ENCODE peak calls at places on chromosomes 5 and 9, in eight cellular contexts. One of them, this sample, is unnamed.

GRCh38 chr5:35002459-35002858 is 45.3 kb downstream of the AGXT2 start:
- DNase-seq in NCI-H1417 treated with DMSO at 0.1 percent for 48 hours: no peak
- DNase-seq in T-helper 1 cell: no peak
- DNase-seq in iPS-NIHi11: no peak
- DNase-seq in activated CD4-positive, CD25-positive, alpha-beta regulatory T cell treated with anti-CD3 and anti-CD28 coated beads, Interleukin-2, amount 50 U/mL, for 72 hours: no peak
- DNase-seq in stimulated activated CD4-positive, alpha-beta T cell treated with anti-CD3 and anti-CD28 coated beads, Interleukin-4, amount 100 ng/mL, for 4 hours: no peak
- DNase-seq in NCI-H2171: no peak
- DNase-seq in GM18507: no peak
- DNase-seq in this sample: no peak

GRCh38 chr5:136249678-136250266 is 56.8 kb upstream of the SMIM32 start:
- DNase-seq in NCI-H1417 treated with DMSO at 0.1 percent for 48 hours: no peak
- DNase-seq in T-helper 1 cell: no peak
- DNase-seq in iPS-NIHi11: peak; percentile 73
- DNase-seq in activated CD4-positive, CD25-positive, alpha-beta regulatory T cell treated with anti-CD3 and anti-CD28 coated beads, Interleukin-2, amount 50 U/mL, for 72 hours: no peak
- DNase-seq in stimulated activated CD4-positive, alpha-beta T cell treated with anti-CD3 and anti-CD28 coated beads, Interleukin-4, amount 100 ng/mL, for 4 hours: no peak
- DNase-seq in NCI-H2171: peak; percentile 26
- DNase-seq in GM18507: no peak
- DNase-seq in this sample: peak; percentile 67

GRCh38 chr5:146883496-146883895 is 4.9 kb upstream of the PPP2R2B start:
- DNase-seq in NCI-H1417 treated with DMSO at 0.1 percent for 48 hours: no peak
- DNase-seq in T-helper 1 cell: no peak
- DNase-seq in iPS-NIHi11: no peak
- DNase-seq in activated CD4-positive, CD25-positive, alpha-beta regulatory T cell treated with anti-CD3 and anti-CD28 coated beads, Interleukin-2, amount 50 U/mL, for 72 hours: no peak
- DNase-seq in stimulated activated CD4-positive, alpha-beta T cell treated with anti-CD3 and anti-CD28 coated beads, Interleukin-4, amount 100 ng/mL, for 4 hours: no peak
- DNase-seq in NCI-H2171: no peak
- DNase-seq in GM18507: no peak
- DNase-seq in this sample: no peak

GRCh38 chr9:16417749-16418148 is 452.7 kb downstream of the BNC2 start:
- DNase-seq in NCI-H1417 treated with DMSO at 0.1 percent for 48 hours: no peak
- DNase-seq in T-helper 1 cell: no peak
- DNase-seq in iPS-NIHi11: no peak
- DNase-seq in activated CD4-positive, CD25-positive, alpha-beta regulatory T cell treated with anti-CD3 and anti-CD28 coated beads, Interleukin-2, amount 50 U/mL, for 72 hours: no peak
- DNase-seq in stimulated activated CD4-positive, alpha-beta T cell treated with anti-CD3 and anti-CD28 coated beads, Interleukin-4, amount 100 ng/mL, for 4 hours: no peak
- DNase-seq in NCI-H2171: no peak
- DNase-seq in GM18507: no peak
- DNase-seq in this sample: no peak

GRCh38 chr5:6766558-6767191 is 53.4 kb downstream of the TENT4A start:
- DNase-seq in NCI-H1417 treated with DMSO at 0.1 percent for 48 hours: peak; percentile 92
- DNase-seq in T-helper 1 cell: no peak
- DNase-seq in iPS-NIHi11: peak; percentile 66
- DNase-seq in activated CD4-positive, CD25-positive, alpha-beta regulatory T cell treated with anti-CD3 and anti-CD28 coated beads, Interleukin-2, amount 50 U/mL, for 72 hours: peak; percentile 42
- DNase-seq in stimulated activated CD4-positive, alpha-beta T cell treated with anti-CD3 and anti-CD28 coated beads, Interleukin-4, amount 100 ng/mL, for 4 hours: peak; percentile 30
- DNase-seq in NCI-H2171: peak; percentile 68
- DNase-seq in GM18507: no peak
- DNase-seq in this sample: no peak

GRCh38 chr5:180119886-180120220 is 48.3 kb upstream of the RNF130 start:
- DNase-seq in NCI-H1417 treated with DMSO at 0.1 percent for 48 hours: no peak
- DNase-seq in T-helper 1 cell: no peak
- DNase-seq in iPS-NIHi11: no peak
- DNase-seq in activated CD4-positive, CD25-positive, alpha-beta regulatory T cell treated with anti-CD3 and anti-CD28 coated beads, Interleukin-2, amount 50 U/mL, for 72 hours: no peak
- DNase-seq in stimulated activated CD4-positive, alpha-beta T cell treated with anti-CD3 and anti-CD28 coated beads, Interleukin-4, amount 100 ng/mL, for 4 hours: no peak
- DNase-seq in NCI-H2171: no peak
- DNase-seq in GM18507: no peak
- DNase-seq in this sample: no peak

GRCh38 chr9:137067860-137068538 is 2.4 kb downstream of the SAPCD2 start:
- DNase-seq in NCI-H1417 treated with DMSO at 0.1 percent for 48 hours: no peak
- DNase-seq in T-helper 1 cell: peak; percentile 78
- DNase-seq in iPS-NIHi11: peak; percentile 84
- DNase-seq in activated CD4-positive, CD25-positive, alpha-beta regulatory T cell treated with anti-CD3 and anti-CD28 coated beads, Interleukin-2, amount 50 U/mL, for 72 hours: peak; percentile 85
- DNase-seq in stimulated activated CD4-positive, alpha-beta T cell treated with anti-CD3 and anti-CD28 coated beads, Interleukin-4, amount 100 ng/mL, for 4 hours: peak; percentile 83
- DNase-seq in NCI-H2171: peak; percentile 89
- DNase-seq in GM18507: peak; percentile 77
- DNase-seq in this sample: peak; percentile 62

GRCh38 chr5:83552275-83552674 is 80.7 kb downstream of the VCAN start:
- DNase-seq in NCI-H1417 treated with DMSO at 0.1 percent for 48 hours: no peak
- DNase-seq in T-helper 1 cell: no peak
- DNase-seq in iPS-NIHi11: no peak
- DNase-seq in activated CD4-positive, CD25-positive, alpha-beta regulatory T cell treated with anti-CD3 and anti-CD28 coated beads, Interleukin-2, amount 50 U/mL, for 72 hours: no peak
- DNase-seq in stimulated activated CD4-positive, alpha-beta T cell treated with anti-CD3 and anti-CD28 coated beads, Interleukin-4, amount 100 ng/mL, for 4 hours: no peak
- DNase-seq in NCI-H2171: no peak
- DNase-seq in GM18507: no peak
- DNase-seq in this sample: no peak

GRCh38 chr5:162209005-162209605 is 141.5 kb downstream of the GABRG2 start:
- DNase-seq in NCI-H1417 treated with DMSO at 0.1 percent for 48 hours: no peak
- DNase-seq in T-helper 1 cell: no peak
- DNase-seq in iPS-NIHi11: peak; percentile 64
- DNase-seq in activated CD4-positive, CD25-positive, alpha-beta regulatory T cell treated with anti-CD3 and anti-CD28 coated beads, Interleukin-2, amount 50 U/mL, for 72 hours: no peak
- DNase-seq in stimulated activated CD4-positive, alpha-beta T cell treated with anti-CD3 and anti-CD28 coated beads, Interleukin-4, amount 100 ng/mL, for 4 hours: no peak
- DNase-seq in NCI-H2171: no peak
- DNase-seq in GM18507: no peak
- DNase-seq in this sample: no peak

GRCh38 chr5:29114331-29114768 is 2076.0 kb upstream of the CDH9 start:
- DNase-seq in NCI-H1417 treated with DMSO at 0.1 percent for 48 hours: no peak
- DNase-seq in T-helper 1 cell: no peak
- DNase-seq in iPS-NIHi11: no peak
- DNase-seq in activated CD4-positive, CD25-positive, alpha-beta regulatory T cell treated with anti-CD3 and anti-CD28 coated beads, Interleukin-2, amount 50 U/mL, for 72 hours: no peak
- DNase-seq in stimulated activated CD4-positive, alpha-beta T cell treated with anti-CD3 and anti-CD28 coated beads, Interleukin-4, amount 100 ng/mL, for 4 hours: no peak
- DNase-seq in NCI-H2171: no peak
- DNase-seq in GM18507: no peak
- DNase-seq in this sample: no peak

GRCh38 chr9:16335788-16336580 is 534.5 kb downstream of the BNC2 start:
- DNase-seq in NCI-H1417 treated with DMSO at 0.1 percent for 48 hours: no peak
- DNase-seq in T-helper 1 cell: no peak
- DNase-seq in iPS-NIHi11: no peak
- DNase-seq in activated CD4-positive, CD25-positive, alpha-beta regulatory T cell treated with anti-CD3 and anti-CD28 coated beads, Interleukin-2, amount 50 U/mL, for 72 hours: no peak
- DNase-seq in stimulated activated CD4-positive, alpha-beta T cell treated with anti-CD3 and anti-CD28 coated beads, Interleukin-4, amount 100 ng/mL, for 4 hours: no peak
- DNase-seq in NCI-H2171: no peak
- DNase-seq in GM18507: no peak
- DNase-seq in this sample: peak; percentile 90

GRCh38 chr5:77629553-77630245 is 8.8 kb downstream of the OTP start:
- DNase-seq in NCI-H1417 treated with DMSO at 0.1 percent for 48 hours: no peak
- DNase-seq in T-helper 1 cell: no peak
- DNase-seq in iPS-NIHi11: no peak
- DNase-seq in activated CD4-positive, CD25-positive, alpha-beta regulatory T cell treated with anti-CD3 and anti-CD28 coated beads, Interleukin-2, amount 50 U/mL, for 72 hours: no peak
- DNase-seq in stimulated activated CD4-positive, alpha-beta T cell treated with anti-CD3 and anti-CD28 coated beads, Interleukin-4, amount 100 ng/mL, for 4 hours: no peak
- DNase-seq in NCI-H2171: no peak
- DNase-seq in GM18507: no peak
- DNase-seq in this sample: no peak

GRCh38 chr9:103942652-103943051 is 151.5 kb upstream of the SMC2 start:
- DNase-seq in NCI-H1417 treated with DMSO at 0.1 percent for 48 hours: peak; percentile 89
- DNase-seq in T-helper 1 cell: no peak
- DNase-seq in iPS-NIHi11: no peak
- DNase-seq in activated CD4-positive, CD25-positive, alpha-beta regulatory T cell treated with anti-CD3 and anti-CD28 coated beads, Interleukin-2, amount 50 U/mL, for 72 hours: no peak
- DNase-seq in stimulated activated CD4-positive, alpha-beta T cell treated with anti-CD3 and anti-CD28 coated beads, Interleukin-4, amount 100 ng/mL, for 4 hours: no peak
- DNase-seq in NCI-H2171: peak; percentile 5
- DNase-seq in GM18507: no peak
- DNase-seq in this sample: no peak

GRCh38 chr9:109383947-109384346 is 63.1 kb upstream of the EPB41L4B start:
- DNase-seq in NCI-H1417 treated with DMSO at 0.1 percent for 48 hours: no peak
- DNase-seq in T-helper 1 cell: no peak
- DNase-seq in iPS-NIHi11: no peak
- DNase-seq in activated CD4-positive, CD25-positive, alpha-beta regulatory T cell treated with anti-CD3 and anti-CD28 coated beads, Interleukin-2, amount 50 U/mL, for 72 hours: no peak
- DNase-seq in stimulated activated CD4-positive, alpha-beta T cell treated with anti-CD3 and anti-CD28 coated beads, Interleukin-4, amount 100 ng/mL, for 4 hours: no peak
- DNase-seq in NCI-H2171: no peak
- DNase-seq in GM18507: no peak
- DNase-seq in this sample: no peak

GRCh38 chr9:25542319-25542718 is 135.9 kb downstream of the TUSC1 start:
- DNase-seq in NCI-H1417 treated with DMSO at 0.1 percent for 48 hours: no peak
- DNase-seq in T-helper 1 cell: no peak
- DNase-seq in iPS-NIHi11: no peak
- DNase-seq in activated CD4-positive, CD25-positive, alpha-beta regulatory T cell treated with anti-CD3 and anti-CD28 coated beads, Interleukin-2, amount 50 U/mL, for 72 hours: no peak
- DNase-seq in stimulated activated CD4-positive, alpha-beta T cell treated with anti-CD3 and anti-CD28 coated beads, Interleukin-4, amount 100 ng/mL, for 4 hours: no peak
- DNase-seq in NCI-H2171: no peak
- DNase-seq in GM18507: no peak
- DNase-seq in this sample: no peak

GRCh38 chr9:19119241-19119640 is 8.1 kb downstream of the PLIN2 start:
- DNase-seq in NCI-H1417 treated with DMSO at 0.1 percent for 48 hours: no peak
- DNase-seq in T-helper 1 cell: no peak
- DNase-seq in iPS-NIHi11: no peak
- DNase-seq in activated CD4-positive, CD25-positive, alpha-beta regulatory T cell treated with anti-CD3 and anti-CD28 coated beads, Interleukin-2, amount 50 U/mL, for 72 hours: no peak
- DNase-seq in stimulated activated CD4-positive, alpha-beta T cell treated with anti-CD3 and anti-CD28 coated beads, Interleukin-4, amount 100 ng/mL, for 4 hours: no peak
- DNase-seq in NCI-H2171: no peak
- DNase-seq in GM18507: no peak
- DNase-seq in this sample: no peak

GRCh38 chr9:97307091-97307490 is 368 bp upstream of the CCDC180 start:
- DNase-seq in NCI-H1417 treated with DMSO at 0.1 percent for 48 hours: no peak
- DNase-seq in T-helper 1 cell: no peak
- DNase-seq in iPS-NIHi11: peak; percentile 92
- DNase-seq in activated CD4-positive, CD25-positive, alpha-beta regulatory T cell treated with anti-CD3 and anti-CD28 coated beads, Interleukin-2, amount 50 U/mL, for 72 hours: no peak
- DNase-seq in stimulated activated CD4-positive, alpha-beta T cell treated with anti-CD3 and anti-CD28 coated beads, Interleukin-4, amount 100 ng/mL, for 4 hours: no peak
- DNase-seq in NCI-H2171: no peak
- DNase-seq in GM18507: no peak
- DNase-seq in this sample: peak; percentile 51

GRCh38 chr5:119694284-119694683 is 64.9 kb downstream of the FAM170A start:
- DNase-seq in NCI-H1417 treated with DMSO at 0.1 percent for 48 hours: no peak
- DNase-seq in T-helper 1 cell: no peak
- DNase-seq in iPS-NIHi11: no peak
- DNase-seq in activated CD4-positive, CD25-positive, alpha-beta regulatory T cell treated with anti-CD3 and anti-CD28 coated beads, Interleukin-2, amount 50 U/mL, for 72 hours: no peak
- DNase-seq in stimulated activated CD4-positive, alpha-beta T cell treated with anti-CD3 and anti-CD28 coated beads, Interleukin-4, amount 100 ng/mL, for 4 hours: no peak
- DNase-seq in NCI-H2171: no peak
- DNase-seq in GM18507: no peak
- DNase-seq in this sample: no peak

GRCh38 chr5:179118338-179118737 is 58.2 kb downstream of the ZNF354C start:
- DNase-seq in NCI-H1417 treated with DMSO at 0.1 percent for 48 hours: no peak
- DNase-seq in T-helper 1 cell: no peak
- DNase-seq in iPS-NIHi11: no peak
- DNase-seq in activated CD4-positive, CD25-positive, alpha-beta regulatory T cell treated with anti-CD3 and anti-CD28 coated beads, Interleukin-2, amount 50 U/mL, for 72 hours: no peak
- DNase-seq in stimulated activated CD4-positive, alpha-beta T cell treated with anti-CD3 and anti-CD28 coated beads, Interleukin-4, amount 100 ng/mL, for 4 hours: no peak
- DNase-seq in NCI-H2171: no peak
- DNase-seq in GM18507: no peak
- DNase-seq in this sample: no peak

GRCh38 chr5:155089649-155090048 is 76.1 kb downstream of the KIF4B start:
- DNase-seq in NCI-H1417 treated with DMSO at 0.1 percent for 48 hours: no peak
- DNase-seq in T-helper 1 cell: no peak
- DNase-seq in iPS-NIHi11: no peak
- DNase-seq in activated CD4-positive, CD25-positive, alpha-beta regulatory T cell treated with anti-CD3 and anti-CD28 coated beads, Interleukin-2, amount 50 U/mL, for 72 hours: no peak
- DNase-seq in stimulated activated CD4-positive, alpha-beta T cell treated with anti-CD3 and anti-CD28 coated beads, Interleukin-4, amount 100 ng/mL, for 4 hours: no peak
- DNase-seq in NCI-H2171: no peak
- DNase-seq in GM18507: no peak
- DNase-seq in this sample: no peak

GRCh38 chr9:121059998-121060636 is 10.0 kb upstream of the C5 start:
- DNase-seq in NCI-H1417 treated with DMSO at 0.1 percent for 48 hours: peak; percentile 22
- DNase-seq in T-helper 1 cell: no peak
- DNase-seq in iPS-NIHi11: peak; percentile 73
- DNase-seq in activated CD4-positive, CD25-positive, alpha-beta regulatory T cell treated with anti-CD3 and anti-CD28 coated beads, Interleukin-2, amount 50 U/mL, for 72 hours: no peak
- DNase-seq in stimulated activated CD4-positive, alpha-beta T cell treated with anti-CD3 and anti-CD28 coated beads, Interleukin-4, amount 100 ng/mL, for 4 hours: peak; percentile 12
- DNase-seq in NCI-H2171: peak; percentile 78
- DNase-seq in GM18507: peak; percentile 33
- DNase-seq in this sample: peak; percentile 57

GRCh38 chr9:116883676-116884075 is 196.6 kb downstream of the TRIM32 start:
- DNase-seq in NCI-H1417 treated with DMSO at 0.1 percent for 48 hours: no peak
- DNase-seq in T-helper 1 cell: no peak
- DNase-seq in iPS-NIHi11: no peak
- DNase-seq in activated CD4-positive, CD25-positive, alpha-beta regulatory T cell treated with anti-CD3 and anti-CD28 coated beads, Interleukin-2, amount 50 U/mL, for 72 hours: no peak
- DNase-seq in stimulated activated CD4-positive, alpha-beta T cell treated with anti-CD3 and anti-CD28 coated beads, Interleukin-4, amount 100 ng/mL, for 4 hours: no peak
- DNase-seq in NCI-H2171: no peak
- DNase-seq in GM18507: no peak
- DNase-seq in this sample: no peak

GRCh38 chr5:43711496-43711895 is 108.5 kb downstream of the NNT start:
- DNase-seq in NCI-H1417 treated with DMSO at 0.1 percent for 48 hours: no peak
- DNase-seq in T-helper 1 cell: no peak
- DNase-seq in iPS-NIHi11: no peak
- DNase-seq in activated CD4-positive, CD25-positive, alpha-beta regulatory T cell treated with anti-CD3 and anti-CD28 coated beads, Interleukin-2, amount 50 U/mL, for 72 hours: no peak
- DNase-seq in stimulated activated CD4-positive, alpha-beta T cell treated with anti-CD3 and anti-CD28 coated beads, Interleukin-4, amount 100 ng/mL, for 4 hours: no peak
- DNase-seq in NCI-H2171: no peak
- DNase-seq in GM18507: no peak
- DNase-seq in this sample: no peak

This sample was measured in fibroblast of the conjunctiva.